ENCODE peak calls at places on chromosomes 1 and 21, in four cellular contexts. E is nephron progenitor cell, I is GM13976, N is foreskin fibroblast. G is an unnamed sample.

GRCh38 chr1:242525360-242525722 is 844 bp upstream of the PLD5 start:
- DNase-seq in E (no peak), I (peak; percentile 23), N (no peak), G (no peak)

GRCh38 chr1:17933991-17934390 is 173.6 kb upstream of the IGSF21 start:
- DNase-seq in N (no peak), E (no peak), I (no peak), G (no peak)

GRCh38 chr1:210654176-210654786 is 325.6 kb downstream of the HHAT start:
- DNase-seq in I (no peak), N (peak; percentile 19), E (no peak), G (peak; percentile 15)

GRCh38 chr1:117574206-117574835 is 31.5 kb upstream of the TENT5C start:
- DNase-seq in N (no peak), E (no peak), I (no peak), G (no peak)

GRCh38 chr1:194062962-194063361 is 876.5 kb upstream of the B3GALT2 start:
- DNase-seq in E (no peak), N (no peak), I (no peak), G (no peak)

GRCh38 chr1:51093566-51093965 is 8.5 kb upstream of the C1orf185 start:
- DNase-seq in N (peak; percentile 2), I (no peak), E (no peak), G (no peak)

GRCh38 chr1:247386695-247387094 is 29.3 kb upstream of the NLRP3 start:
- DNase-seq in I (no peak), N (peak; percentile 28), E (no peak), G (peak; percentile 50)

GRCh38 chr1:154221815-154222081 is 993 bp downstream of the UBAP2L start:
- DNase-seq in I (no peak), E (no peak), N (peak; percentile 30), G (peak; percentile 71)

GRCh38 chr1:166925791-166926483 is 49.4 kb downstream of the ILDR2 start:
- DNase-seq in I (no peak), N (no peak), E (no peak), G (peak; percentile 42)

GRCh38 chr1:229844675-229845074 is 218.6 kb downstream of the URB2 start:
- DNase-seq in I (no peak), E (no peak), N (no peak), G (no peak)

GRCh38 chr1:96080925-96081324 is 640.7 kb upstream of the PTBP2 start:
- DNase-seq in N (peak; percentile 1), I (no peak), E (no peak), G (no peak)

GRCh38 chr1:224623743-224624333 is 7.7 kb downstream of the CNIH3 start:
- DNase-seq in I (peak; percentile 70), N (peak; percentile 85), E (no peak), G (peak; percentile 96)

GRCh38 chr1:230682274-230682673 is 31.6 kb downstream of the AGT start:
- DNase-seq in I (no peak), E (no peak), N (no peak), G (no peak)

GRCh38 chr1:240712014-240712731 is 100.2 kb upstream of the GREM2 start:
- DNase-seq in I (no peak), N (peak; percentile 32), E (no peak), G (peak; percentile 40)

GRCh38 chr21:32335601-32336575 is 37.2 kb downstream of the MRAP start:
- DNase-seq in N (no peak), E (no peak), I (no peak), G (no peak)

GRCh38 chr1:78009836-78010235 is 5.1 kb downstream of the DNAJB4 start:
- DNase-seq in N (no peak), E (no peak), I (no peak), G (no peak)

GRCh38 chr21:31413698-31414097 is 69.6 kb upstream of the TIAM1 start:
- DNase-seq in E (no peak), I (no peak), N (no peak), G (no peak)

DNA sequence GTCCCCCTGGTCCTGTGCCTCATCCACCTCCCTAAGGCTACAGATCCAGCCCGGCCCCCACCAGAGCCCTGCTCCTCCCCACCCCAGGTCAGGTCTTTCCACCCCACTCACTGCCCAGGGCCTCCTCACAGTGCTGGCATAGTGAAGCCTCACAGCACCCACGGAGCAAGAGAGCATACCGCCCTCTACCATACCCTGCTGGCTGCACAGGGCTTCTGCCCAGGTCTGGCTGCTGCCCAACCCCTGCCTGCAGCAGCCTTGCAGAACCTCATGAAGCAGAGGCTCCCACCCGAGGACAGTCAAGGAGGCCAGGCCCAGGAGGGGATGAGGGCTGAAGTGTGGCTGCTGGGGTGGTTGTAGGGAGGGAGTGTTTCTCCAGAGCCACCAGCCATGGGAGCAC is 19.7 kb upstream of the ARF1 start:
- DNase-seq in E (no peak), N (no peak), I (no peak), G (no peak)
- TF ChIP-seq CTCF in E (no peak), N (no peak), I (no peak), G (no peak)

GRCh38 chr1:56577859-56578663 is 1.3 kb downstream of the PLPP3 start:
- DNase-seq in I (peak; percentile 46), N (peak; percentile 43), E (peak; percentile 68), G (peak; percentile 44)

GRCh38 chr1:56578963-56579875 is at the start of gene PLPP3:
- DNase-seq in I (peak; percentile 59), E (peak; percentile 75), N (peak; percentile 91), G (peak; percentile 86)

GRCh38 chr1:56578664-56578962 is 750 bp downstream of the PLPP3 start:
- DNase-seq in E (peak; percentile 62), N (no peak), I (no peak), G (no peak)

GRCh38 chr1:56575865-56576264 is 3.5 kb downstream of the PLPP3 start:
- DNase-seq in E (no peak), I (no peak), N (no peak), G (no peak)

GRCh38 chr1:56576880-56577858 is 2.2 kb downstream of the PLPP3 start:
- DNase-seq in I (peak; percentile 36), E (no peak), N (no peak), G (no peak)
- TF ChIP-seq CTCF in I (no peak), E (peak; percentile 16), N (peak; percentile 25), G (peak; percentile 62)

GRCh38 chr1:35192056-35192852 is 691 bp downstream of the SFPQ start:
- DNase-seq in I (peak; percentile 90), E (peak; percentile 91), N (peak; percentile 71), G (peak; percentile 52)
- TF ChIP-seq CTCF in I (no peak), E (no peak), N (no peak), G (peak; percentile 73)

DNA sequence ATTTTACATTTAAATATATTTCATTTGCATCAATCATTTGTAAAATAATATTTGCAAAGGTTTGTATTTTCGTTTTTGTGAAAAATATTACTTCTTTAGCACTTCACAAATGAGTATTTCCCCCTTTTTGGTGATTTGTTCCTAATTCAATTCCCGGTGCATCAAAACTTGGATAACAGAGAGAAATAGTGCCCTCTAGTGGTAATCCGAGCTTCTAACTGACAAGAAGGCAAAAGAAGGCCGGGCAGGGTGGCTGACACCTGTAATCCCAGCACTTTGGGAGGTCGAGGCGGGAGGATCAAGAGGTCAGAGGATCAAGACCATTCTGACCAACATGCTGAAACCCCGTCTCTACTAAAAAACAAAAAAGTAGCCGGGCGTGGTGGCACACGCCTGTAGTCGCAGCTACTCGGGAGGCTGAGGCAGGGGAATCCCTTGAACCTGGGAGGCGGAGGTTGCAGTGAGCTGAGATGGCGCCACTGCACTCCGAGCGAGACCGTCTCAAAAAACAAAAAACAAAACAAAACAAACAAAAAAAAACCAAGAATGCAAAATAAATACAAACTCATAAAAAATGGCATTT is 137.7 kb downstream of the COL11A1 start:
- DNase-seq in N (peak; percentile 35), I (peak; percentile 41), E (peak; percentile 40), G (peak; percentile 51)
- TF ChIP-seq CTCF in N (peak; percentile 62), I (peak; percentile 56), E (peak; percentile 72), G (peak; percentile 91)

DNA sequence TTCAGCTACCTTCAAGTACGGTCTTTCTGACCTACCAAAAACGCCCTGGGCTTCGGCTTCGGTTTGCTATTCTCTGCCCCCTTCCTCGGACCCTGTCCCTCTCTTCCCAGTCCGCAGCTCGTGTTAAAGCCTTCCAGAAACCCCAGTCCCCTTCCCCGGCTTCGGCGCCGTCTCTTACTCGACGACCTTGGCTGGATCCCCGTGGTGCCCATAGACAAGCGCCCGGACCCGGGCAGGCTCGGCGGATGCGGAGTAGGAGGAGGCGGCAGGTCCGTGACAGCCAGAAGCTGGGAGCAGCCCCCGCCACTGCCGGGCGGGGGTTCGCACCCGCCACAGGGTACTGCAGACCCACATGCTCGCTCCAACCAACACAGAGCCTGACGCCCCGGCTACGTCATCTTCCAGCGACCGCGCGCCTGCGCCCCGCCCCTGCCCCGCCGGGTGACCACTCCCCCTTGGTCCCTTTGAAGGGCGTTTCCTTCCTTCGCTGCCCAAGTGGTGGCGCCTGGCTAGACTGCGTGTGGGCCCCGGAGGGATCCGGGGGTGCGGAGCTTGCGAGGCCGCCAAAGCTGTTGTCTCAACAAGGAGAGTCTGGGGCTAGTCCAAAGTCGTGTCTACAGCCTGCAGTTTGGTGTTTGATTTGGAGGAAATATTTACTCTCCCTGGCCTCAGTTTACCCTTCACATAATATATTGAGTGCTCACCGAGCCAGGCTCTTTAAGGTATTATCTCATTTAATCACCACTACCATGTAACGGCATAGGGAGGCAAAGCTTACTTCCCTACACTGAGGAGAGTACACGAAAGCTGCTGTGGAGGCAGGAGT is at the start of gene MECR:
- DNase-seq in E (peak; percentile 97), N (peak; percentile 89), I (peak; percentile 98), G (peak; percentile 87)
- TF ChIP-seq CTCF in E (no peak), N (no peak), I (peak; percentile 19), G (peak; percentile 45)

GRCh38 chr1:47703981-47704596 is 266.2 kb downstream of the FOXD2 start:
- DNase-seq in E (no peak), N (peak; percentile 59), I (no peak), G (peak; percentile 37)
- TF ChIP-seq CTCF in E (no peak), N (peak; percentile 13), I (no peak), G (peak; percentile 58)

GRCh38 chr1:27557596-27558340 is 46.2 kb downstream of the AHDC1 start:
- DNase-seq in I (no peak), E (no peak), N (no peak), G (no peak)

GRCh38 chr1:27554777-27555699 is 48.9 kb downstream of the AHDC1 start:
- DNase-seq in E (no peak), N (no peak), I (no peak), G (no peak)

GRCh38 chr1:27555700-27556424 is 48.1 kb downstream of the AHDC1 start:
- DNase-seq in I (no peak), N (no peak), E (no peak), G (no peak)

GRCh38 chr1:27556781-27557595 is 47.0 kb downstream of the AHDC1 start:
- DNase-seq in I (peak; percentile 95), N (peak; percentile 96), E (peak; percentile 90), G (peak; percentile 89)

GRCh38 chr1:27556435-27556780 is 47.5 kb downstream of the AHDC1 start:
- DNase-seq in N (no peak), I (no peak), E (no peak), G (no peak)
- TF ChIP-seq CTCF in N (no peak), I (no peak), E (no peak), G (no peak)

G was measured in HFFc6.